ENCODE peak calls at places on chromosomes 1 and 21, in seven cellular contexts. S is SK-N-SH, W is K562, T is HepG2, B is H1, C is GM12878, O is GM12891. Z is an unnamed sample.
A peak's percentile ranks its signal among the peaks of the same experiment; 100 is the strongest.

GRCh38 chr21:21973806-21974205 is 975.6 kb downstream of the NCAM2 start:
- DNase-seq in O (no peak), T (no peak), W (no peak), B (no peak), C (no peak), S (no peak), Z (no peak)

GRCh38 chr1:41862411-41863221 is 56.1 kb downstream of the HIVEP3 start:
- DNase-seq in C (no peak), T (no peak), S (no peak), B (no peak), O (no peak), W (peak; percentile 40), Z (no peak)

GRCh38 chr1:63877816-63878215 is 104.0 kb downstream of the ROR1 start:
- DNase-seq in T (no peak), S (no peak), B (no peak), C (no peak), O (no peak), W (no peak), Z (no peak)

GRCh38 chr1:2181752-2182151 is 12.8 kb downstream of the FAAP20 start:
- DNase-seq in B (no peak), T (no peak), C (no peak), W (no peak), S (no peak), O (no peak), Z (no peak)

GRCh38 chr1:111025109-111025508 is 61.4 kb upstream of the LRIF1 start:
- DNase-seq in T (no peak), B (no peak), W (peak; percentile 34), S (no peak), O (no peak), C (no peak), Z (no peak)

GRCh38 chr1:155871390-155871789 is 12.0 kb downstream of the SYT11 start:
- DNase-seq in W (no peak), O (no peak), C (no peak), S (peak; percentile 73), B (no peak), T (no peak), Z (no peak)

GRCh38 chr21:29075706-29076447 is 2.4 kb upstream of the CCT8 start:
- DNase-seq in B (no peak), W (no peak), T (no peak), O (no peak), S (no peak), C (no peak), Z (no peak)

GRCh38 chr1:45340816-45341215 is 576 bp upstream of the MUTYH start:
- DNase-seq in B (no peak), C (no peak), O (no peak), T (peak; percentile 18), W (peak; percentile 61), S (peak; percentile 39), Z (no peak)

GRCh38 chr1:234592240-234592639 is 17.7 kb downstream of the IRF2BP2 start:
- DNase-seq in C (no peak), T (no peak), S (no peak), W (peak; percentile 47), O (no peak), B (no peak), Z (no peak)

GRCh38 chr1:3015744-3016143 is 5.5 kb upstream of the ACTRT2 start:
- DNase-seq in B (no peak), T (no peak), O (no peak), S (no peak), C (no peak), W (no peak), Z (no peak)

GRCh38 chr1:214462882-214463281 is 88.5 kb downstream of the PTPN14 start:
- DNase-seq in B (no peak), S (no peak), O (no peak), T (no peak), C (no peak), W (no peak), Z (no peak)

GRCh38 chr1:235954306-235955283 is 87.9 kb upstream of the LYST start:
- DNase-seq in S (no peak), C (peak; percentile 87), B (no peak), W (no peak), O (peak; percentile 63), T (peak; percentile 37), Z (peak; percentile 74)

GRCh38 chr1:88890790-88891317 is 513 bp downstream of the GTF2B start:
- DNase-seq in T (peak; percentile 36), C (no peak), W (peak; percentile 9), S (peak; percentile 39), O (no peak), B (no peak), Z (no peak)

GRCh38 chr1:165228676-165229075 is 127.8 kb downstream of the LMX1A start:
- DNase-seq in O (no peak), W (peak; percentile 12), S (no peak), B (no peak), T (no peak), C (no peak), Z (no peak)

GRCh38 chr1:174230399-174230798 is 71.1 kb downstream of the RABGAP1L start:
- DNase-seq in C (no peak), B (no peak), W (peak; percentile 20), S (no peak), T (no peak), O (no peak), Z (no peak)

GRCh38 chr1:196910208-196910607 is 22.4 kb downstream of the CFHR4 start:
- DNase-seq in C (no peak), O (no peak), W (no peak), T (no peak), B (no peak), S (no peak), Z (no peak)

GRCh38 chr1:55421317-55421716 is 206.2 kb upstream of the USP24 start:
- DNase-seq in W (no peak), O (no peak), S (no peak), T (peak; percentile 66), C (no peak), B (no peak), Z (no peak)

GRCh38 chr1:170765712-170766330 is 101.9 kb downstream of the PRRX1 start:
- DNase-seq in T (no peak), S (no peak), B (no peak), W (no peak), C (no peak), O (no peak), Z (no peak)

GRCh38 chr1:160797163-160797797 is 1.3 kb downstream of the LY9 start:
- DNase-seq in W (no peak), C (no peak), T (no peak), B (no peak), O (no peak), S (no peak), Z (no peak)

GRCh38 chr1:196060539-196060938 is 547.7 kb downstream of the KCNT2 start:
- DNase-seq in B (no peak), W (no peak), O (no peak), S (no peak), T (no peak), C (no peak), Z (no peak)

GRCh38 chr1:86218859-86219258 is 62.3 kb upstream of the COL24A1 start:
- DNase-seq in W (no peak), C (no peak), S (no peak), O (no peak), T (no peak), B (no peak), Z (no peak)

GRCh38 chr1:94679336-94680007 is 137.9 kb upstream of the F3 start:
- DNase-seq in T (no peak), C (no peak), O (no peak), W (no peak), S (no peak), B (no peak), Z (no peak)

GRCh38 chr1:66095190-66095589 is 302.5 kb downstream of the PDE4B start:
- DNase-seq in W (no peak), T (no peak), C (no peak), B (no peak), S (no peak), O (no peak), Z (no peak)
- TF ChIP-seq POLR2AphosphoS5 in W (no peak), T (no peak), C (no peak), B (no peak), S (no peak), O (no peak), Z (no peak)

GRCh38 chr21:43269461-43269860 is 100.7 kb downstream of the CRYAA start:
- DNase-seq in T (no peak), W (peak; percentile 68), O (peak; percentile 66), S (no peak), C (no peak), B (peak; percentile 73), Z (no peak)
- TF ChIP-seq TAF1 in T (no peak), W (no peak), O (no peak), S (no peak), C (no peak), B (no peak), Z (no peak)

GRCh38 chr1:25504706-25505560 is 38.5 kb upstream of the LDLRAP1 start:
- DNase-seq in B (peak; percentile 45), O (no peak), T (no peak), C (no peak), W (no peak), S (no peak), Z (no peak)

GRCh38 chr1:25502957-25503356 is 40.4 kb upstream of the LDLRAP1 start:
- DNase-seq in W (no peak), T (no peak), C (no peak), S (no peak), B (peak; percentile 38), O (no peak), Z (no peak)

GRCh38 chr1:25503551-25504426 is 39.6 kb upstream of the LDLRAP1 start:
- DNase-seq in W (no peak), S (peak; percentile 63), O (no peak), C (no peak), B (peak; percentile 80), T (no peak), Z (no peak)

GRCh38 chr1:25500694-25501093 is 42.7 kb upstream of the LDLRAP1 start:
- DNase-seq in S (no peak), T (no peak), C (no peak), O (no peak), B (no peak), W (no peak), Z (no peak)

GRCh38 chr1:25501235-25502058 is 42.0 kb upstream of the LDLRAP1 start:
- DNase-seq in T (peak; percentile 81), S (no peak), B (peak; percentile 91), C (no peak), W (no peak), O (no peak), Z (no peak)
- TF ChIP-seq POLR2AphosphoS5 in T (no peak), S (no peak), B (no peak), C (no peak), W (no peak), O (no peak), Z (no peak)

GRCh38 chr1:218431476-218431875 is 86.3 kb downstream of the TGFB2 start:
- DNase-seq in S (no peak), W (no peak), T (no peak), C (no peak), B (no peak), O (no peak), Z (no peak)

GRCh38 chr1:218433744-218434143 is 88.6 kb downstream of the TGFB2 start:
- DNase-seq in S (no peak), C (no peak), B (no peak), W (no peak), T (no peak), O (no peak), Z (no peak)

GRCh38 chr1:218429301-218429700 is 84.2 kb downstream of the TGFB2 start:
- DNase-seq in T (no peak), C (no peak), S (no peak), W (no peak), O (no peak), B (no peak), Z (no peak)

GRCh38 chr1:218430346-218430745 is 85.2 kb downstream of the TGFB2 start:
- DNase-seq in O (no peak), W (no peak), T (no peak), S (no peak), C (no peak), B (no peak), Z (no peak)

GRCh38 chr1:218430802-218431201 is 85.7 kb downstream of the TGFB2 start:
- DNase-seq in O (no peak), W (no peak), S (no peak), T (no peak), C (no peak), B (no peak), Z (no peak)
- TF ChIP-seq TAF1 in O (no peak), W (no peak), S (no peak), T (no peak), C (no peak), B (no peak), Z (no peak)